ENCODE peak calls at places on chromosomes 16 and 17, in nine cellular contexts. One of them, this sample, is unnamed.

GRCh38 chr16:12406840-12407690 is 396.6 kb downstream of the CPPED1 start:
- DNase-seq in foreskin keratinocyte: no peak
- DNase-seq in CD8-positive, alpha-beta T cell: no peak
- DNase-seq in dorsolateral prefrontal cortex: no peak
- DNase-seq in mesendoderm: no peak
- DNase-seq in cardiac muscle cell: no peak
- DNase-seq in esophagus muscularis mucosa: no peak
- DNase-seq in vagina: no peak
- DNase-seq in uterus: no peak
- DNase-seq in this sample: no peak

GRCh38 chr16:1178295-1178910 is 25.5 kb downstream of the CACNA1H start:
- DNase-seq in vagina: no peak
- DNase-seq in uterus: no peak
- DNase-seq in esophagus muscularis mucosa: no peak
- DNase-seq in cardiac muscle cell: no peak
- DNase-seq in mesendoderm: no peak
- DNase-seq in foreskin keratinocyte: no peak
- DNase-seq in CD8-positive, alpha-beta T cell: no peak
- DNase-seq in dorsolateral prefrontal cortex: no peak
- DNase-seq in this sample: no peak

GRCh38 chr16:66834746-66835145 is 4.0 kb upstream of the NAE1 start:
- DNase-seq in dorsolateral prefrontal cortex: no peak
- DNase-seq in CD8-positive, alpha-beta T cell: no peak
- DNase-seq in foreskin keratinocyte: peak
- DNase-seq in vagina: peak
- DNase-seq in uterus: no peak
- DNase-seq in mesendoderm: no peak
- DNase-seq in cardiac muscle cell: no peak
- DNase-seq in esophagus muscularis mucosa: no peak
- DNase-seq in this sample: no peak

GRCh38 chr16:11682655-11683096 is 14.4 kb downstream of the SNN start:
- DNase-seq in cardiac muscle cell: peak
- DNase-seq in vagina: no peak
- DNase-seq in dorsolateral prefrontal cortex: no peak
- DNase-seq in mesendoderm: no peak
- DNase-seq in esophagus muscularis mucosa: no peak
- DNase-seq in uterus: no peak
- DNase-seq in foreskin keratinocyte: peak
- DNase-seq in CD8-positive, alpha-beta T cell: no peak
- DNase-seq in this sample: no peak

GRCh38 chr17:77649717-77650211 is 308.7 kb upstream of the TNRC6C start:
- DNase-seq in vagina: no peak
- DNase-seq in dorsolateral prefrontal cortex: no peak
- DNase-seq in mesendoderm: peak
- DNase-seq in uterus: no peak
- DNase-seq in esophagus muscularis mucosa: no peak
- DNase-seq in cardiac muscle cell: peak
- DNase-seq in CD8-positive, alpha-beta T cell: no peak
- DNase-seq in foreskin keratinocyte: no peak
- DNase-seq in this sample: peak

GRCh38 chr16:55700067-55700466 is 44.3 kb downstream of the SLC6A2 start:
- DNase-seq in foreskin keratinocyte: no peak
- DNase-seq in vagina: no peak
- DNase-seq in dorsolateral prefrontal cortex: no peak
- DNase-seq in uterus: no peak
- DNase-seq in cardiac muscle cell: no peak
- DNase-seq in CD8-positive, alpha-beta T cell: no peak
- DNase-seq in esophagus muscularis mucosa: no peak
- DNase-seq in mesendoderm: no peak
- DNase-seq in this sample: no peak

GRCh38 chr17:76983431-76983830 is 115.2 kb downstream of the MGAT5B start:
- DNase-seq in dorsolateral prefrontal cortex: no peak
- DNase-seq in esophagus muscularis mucosa: no peak
- DNase-seq in foreskin keratinocyte: no peak
- DNase-seq in cardiac muscle cell: no peak
- DNase-seq in CD8-positive, alpha-beta T cell: no peak
- DNase-seq in uterus: no peak
- DNase-seq in vagina: no peak
- DNase-seq in mesendoderm: no peak
- DNase-seq in this sample: no peak

GRCh38 chr17:12734852-12735430 is 54.4 kb upstream of the ARHGAP44 start:
- DNase-seq in dorsolateral prefrontal cortex: no peak
- DNase-seq in cardiac muscle cell: peak
- DNase-seq in foreskin keratinocyte: no peak
- DNase-seq in esophagus muscularis mucosa: no peak
- DNase-seq in mesendoderm: peak
- DNase-seq in uterus: no peak
- DNase-seq in vagina: no peak
- DNase-seq in CD8-positive, alpha-beta T cell: no peak
- DNase-seq in this sample: no peak

GRCh38 chr17:31274252-31274651 is 22.8 kb downstream of the OMG start:
- DNase-seq in uterus: no peak
- DNase-seq in mesendoderm: no peak
- DNase-seq in dorsolateral prefrontal cortex: no peak
- DNase-seq in esophagus muscularis mucosa: no peak
- DNase-seq in vagina: no peak
- DNase-seq in cardiac muscle cell: peak
- DNase-seq in foreskin keratinocyte: peak
- DNase-seq in CD8-positive, alpha-beta T cell: no peak
- DNase-seq in this sample: no peak

GRCh38 chr17:17702821-17703607 is 21.8 kb downstream of the RAI1 start:
- DNase-seq in dorsolateral prefrontal cortex: no peak
- DNase-seq in cardiac muscle cell: no peak
- DNase-seq in uterus: no peak
- DNase-seq in CD8-positive, alpha-beta T cell: no peak
- DNase-seq in vagina: no peak
- DNase-seq in mesendoderm: peak
- DNase-seq in esophagus muscularis mucosa: no peak
- DNase-seq in foreskin keratinocyte: no peak
- DNase-seq in this sample: no peak

GRCh38 chr17:12402963-12403622 is 262.6 kb upstream of the MYOCD start:
- DNase-seq in uterus: no peak
- DNase-seq in esophagus muscularis mucosa: no peak
- DNase-seq in dorsolateral prefrontal cortex: no peak
- DNase-seq in CD8-positive, alpha-beta T cell: no peak
- DNase-seq in mesendoderm: peak
- DNase-seq in vagina: peak
- DNase-seq in cardiac muscle cell: no peak
- DNase-seq in foreskin keratinocyte: peak
- DNase-seq in this sample: no peak

GRCh38 chr17:50143461-50144176 is 6.9 kb downstream of the PPP1R9B start:
- DNase-seq in uterus: no peak
- DNase-seq in mesendoderm: no peak
- DNase-seq in cardiac muscle cell: no peak
- DNase-seq in foreskin keratinocyte: no peak
- DNase-seq in CD8-positive, alpha-beta T cell: no peak
- DNase-seq in esophagus muscularis mucosa: no peak
- DNase-seq in dorsolateral prefrontal cortex: no peak
- DNase-seq in vagina: no peak
- DNase-seq in this sample: no peak

GRCh38 chr17:50139185-50139783 is 9.3 kb upstream of the SAMD14 start:
- DNase-seq in cardiac muscle cell: no peak
- DNase-seq in vagina: no peak
- DNase-seq in uterus: no peak
- DNase-seq in foreskin keratinocyte: no peak
- DNase-seq in dorsolateral prefrontal cortex: no peak
- DNase-seq in mesendoderm: no peak
- DNase-seq in esophagus muscularis mucosa: no peak
- DNase-seq in CD8-positive, alpha-beta T cell: no peak
- DNase-seq in this sample: no peak

GRCh38 chr17:50139950-50140885 is 10.3 kb upstream of the SAMD14 start:
- DNase-seq in dorsolateral prefrontal cortex: peak
- DNase-seq in CD8-positive, alpha-beta T cell: peak
- DNase-seq in mesendoderm: peak
- DNase-seq in cardiac muscle cell: peak
- DNase-seq in esophagus muscularis mucosa: no peak
- DNase-seq in foreskin keratinocyte: peak
- DNase-seq in uterus: peak
- DNase-seq in vagina: no peak
- DNase-seq in this sample: peak

GRCh38 chr17:50141750-50142119 is 8.7 kb downstream of the PPP1R9B start:
- DNase-seq in vagina: no peak
- DNase-seq in mesendoderm: no peak
- DNase-seq in foreskin keratinocyte: no peak
- DNase-seq in uterus: no peak
- DNase-seq in CD8-positive, alpha-beta T cell: no peak
- DNase-seq in esophagus muscularis mucosa: no peak
- DNase-seq in cardiac muscle cell: no peak
- DNase-seq in dorsolateral prefrontal cortex: no peak
- DNase-seq in this sample: no peak

GRCh38 chr17:50141026-50141749 is 9.3 kb downstream of the PPP1R9B start:
- DNase-seq in cardiac muscle cell: no peak
- DNase-seq in dorsolateral prefrontal cortex: no peak
- DNase-seq in mesendoderm: no peak
- DNase-seq in esophagus muscularis mucosa: no peak
- DNase-seq in foreskin keratinocyte: no peak
- DNase-seq in CD8-positive, alpha-beta T cell: no peak
- DNase-seq in vagina: no peak
- DNase-seq in uterus: no peak
- DNase-seq in this sample: no peak
- H3K27ac ChIP-seq in cardiac muscle cell: no peak
- H3K27ac ChIP-seq in dorsolateral prefrontal cortex: no peak
- H3K27ac ChIP-seq in mesendoderm: no peak
- H3K27ac ChIP-seq in esophagus muscularis mucosa: peak
- H3K27ac ChIP-seq in foreskin keratinocyte: no peak
- H3K27ac ChIP-seq in CD8-positive, alpha-beta T cell: no peak
- H3K27ac ChIP-seq in vagina: no peak
- H3K27ac ChIP-seq in uterus: peak
- H3K27ac ChIP-seq in this sample: no peak

DNA sequence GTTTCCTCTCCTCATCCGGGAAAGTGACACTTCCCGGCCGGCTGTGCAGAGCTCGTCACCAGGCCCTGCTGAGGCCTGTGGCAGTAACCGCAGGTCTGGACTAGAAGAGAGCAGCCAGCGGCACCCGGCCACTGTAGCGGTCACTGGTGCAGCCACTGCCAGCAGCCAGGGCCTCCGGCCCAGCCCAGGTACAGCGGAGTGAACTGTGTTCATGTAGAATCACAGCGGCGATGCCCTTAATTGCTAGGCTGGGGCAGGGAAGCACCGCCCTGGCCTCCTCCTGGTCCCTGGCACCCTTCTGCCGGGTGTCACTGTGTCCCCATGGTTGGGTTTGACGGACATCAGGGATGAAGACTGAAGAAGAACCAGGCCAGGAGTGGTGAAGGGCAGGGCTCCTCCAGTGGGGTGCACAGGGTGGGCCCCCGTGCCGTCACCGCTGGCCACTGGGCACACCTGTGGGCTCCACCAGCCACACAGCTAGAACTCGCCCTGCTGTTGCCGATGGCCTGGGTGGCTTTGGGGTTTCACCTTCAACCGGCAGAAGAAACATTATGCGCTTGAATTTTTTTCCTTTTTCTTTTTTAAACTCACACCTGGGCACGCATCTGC is 165.2 kb upstream of the CHMP6 start:
- DNase-seq in mesendoderm: no peak
- DNase-seq in dorsolateral prefrontal cortex: peak
- DNase-seq in vagina: no peak
- DNase-seq in cardiac muscle cell: no peak
- DNase-seq in CD8-positive, alpha-beta T cell: no peak
- DNase-seq in uterus: no peak
- DNase-seq in esophagus muscularis mucosa: no peak
- DNase-seq in foreskin keratinocyte: no peak
- DNase-seq in this sample: peak
- H3K27ac ChIP-seq in mesendoderm: no peak
- H3K27ac ChIP-seq in dorsolateral prefrontal cortex: peak
- H3K27ac ChIP-seq in vagina: peak
- H3K27ac ChIP-seq in cardiac muscle cell: no peak
- H3K27ac ChIP-seq in CD8-positive, alpha-beta T cell: no peak
- H3K27ac ChIP-seq in uterus: no peak
- H3K27ac ChIP-seq in esophagus muscularis mucosa: no peak
- H3K27ac ChIP-seq in foreskin keratinocyte: peak
- H3K27ac ChIP-seq in this sample: no peak

GRCh38 chr17:45106101-45106500 is 26.2 kb downstream of the PLCD3 start:
- DNase-seq in uterus: no peak
- DNase-seq in CD8-positive, alpha-beta T cell: no peak
- DNase-seq in foreskin keratinocyte: no peak
- DNase-seq in vagina: no peak
- DNase-seq in dorsolateral prefrontal cortex: no peak
- DNase-seq in mesendoderm: no peak
- DNase-seq in cardiac muscle cell: no peak
- DNase-seq in esophagus muscularis mucosa: no peak
- DNase-seq in this sample: no peak

GRCh38 chr17:45106582-45106981 is 25.7 kb downstream of the PLCD3 start:
- DNase-seq in esophagus muscularis mucosa: no peak
- DNase-seq in cardiac muscle cell: no peak
- DNase-seq in foreskin keratinocyte: no peak
- DNase-seq in uterus: no peak
- DNase-seq in dorsolateral prefrontal cortex: no peak
- DNase-seq in mesendoderm: no peak
- DNase-seq in CD8-positive, alpha-beta T cell: no peak
- DNase-seq in vagina: no peak
- DNase-seq in this sample: no peak

GRCh38 chr17:45108051-45108450 is 24.3 kb downstream of the PLCD3 start:
- DNase-seq in dorsolateral prefrontal cortex: no peak
- DNase-seq in cardiac muscle cell: no peak
- DNase-seq in mesendoderm: no peak
- DNase-seq in esophagus muscularis mucosa: no peak
- DNase-seq in CD8-positive, alpha-beta T cell: no peak
- DNase-seq in uterus: no peak
- DNase-seq in foreskin keratinocyte: no peak
- DNase-seq in vagina: no peak
- DNase-seq in this sample: no peak

GRCh38 chr17:45108595-45109521 is 23.5 kb downstream of the PLCD3 start:
- DNase-seq in cardiac muscle cell: no peak
- DNase-seq in esophagus muscularis mucosa: no peak
- DNase-seq in vagina: no peak
- DNase-seq in dorsolateral prefrontal cortex: no peak
- DNase-seq in CD8-positive, alpha-beta T cell: peak
- DNase-seq in uterus: no peak
- DNase-seq in foreskin keratinocyte: no peak
- DNase-seq in mesendoderm: no peak
- DNase-seq in this sample: no peak

GRCh38 chr17:45107286-45107685 is 25.0 kb downstream of the PLCD3 start:
- DNase-seq in mesendoderm: no peak
- DNase-seq in dorsolateral prefrontal cortex: no peak
- DNase-seq in esophagus muscularis mucosa: no peak
- DNase-seq in foreskin keratinocyte: no peak
- DNase-seq in vagina: no peak
- DNase-seq in CD8-positive, alpha-beta T cell: no peak
- DNase-seq in uterus: no peak
- DNase-seq in cardiac muscle cell: no peak
- DNase-seq in this sample: no peak
- H3K27ac ChIP-seq in mesendoderm: no peak
- H3K27ac ChIP-seq in dorsolateral prefrontal cortex: no peak
- H3K27ac ChIP-seq in esophagus muscularis mucosa: peak
- H3K27ac ChIP-seq in foreskin keratinocyte: no peak
- H3K27ac ChIP-seq in vagina: no peak
- H3K27ac ChIP-seq in CD8-positive, alpha-beta T cell: no peak
- H3K27ac ChIP-seq in uterus: no peak
- H3K27ac ChIP-seq in cardiac muscle cell: peak
- H3K27ac ChIP-seq in this sample: no peak

DNA sequence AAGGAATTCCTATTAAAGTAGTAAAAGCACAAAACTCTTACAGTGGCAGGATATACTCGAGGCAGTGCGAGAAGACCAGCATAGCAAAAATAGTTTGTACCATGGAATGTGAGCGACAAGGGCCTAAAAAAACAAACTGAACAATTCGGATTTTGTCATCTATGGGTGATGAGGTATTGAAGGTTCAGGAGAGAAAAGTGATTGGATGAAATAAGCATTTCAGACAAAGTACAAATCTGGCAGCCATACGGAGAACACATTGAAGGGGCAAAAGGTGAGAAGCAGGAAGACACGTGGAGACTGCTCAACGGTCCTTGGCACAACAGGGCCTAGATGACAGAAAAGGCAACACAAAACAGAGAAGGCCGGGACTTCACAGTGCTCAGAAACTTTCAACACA is 22.5 kb downstream of the MYH10 start:
- DNase-seq in vagina: no peak
- DNase-seq in foreskin keratinocyte: no peak
- DNase-seq in uterus: no peak
- DNase-seq in dorsolateral prefrontal cortex: no peak
- DNase-seq in mesendoderm: no peak
- DNase-seq in cardiac muscle cell: no peak
- DNase-seq in esophagus muscularis mucosa: no peak
- DNase-seq in CD8-positive, alpha-beta T cell: no peak
- DNase-seq in this sample: no peak
- H3K27ac ChIP-seq in vagina: no peak
- H3K27ac ChIP-seq in foreskin keratinocyte: no peak
- H3K27ac ChIP-seq in uterus: no peak
- H3K27ac ChIP-seq in dorsolateral prefrontal cortex: no peak
- H3K27ac ChIP-seq in mesendoderm: no peak
- H3K27ac ChIP-seq in cardiac muscle cell: peak
- H3K27ac ChIP-seq in esophagus muscularis mucosa: no peak
- H3K27ac ChIP-seq in CD8-positive, alpha-beta T cell: no peak
- H3K27ac ChIP-seq in this sample: peak

This sample was measured in aorta.